ENCODE peak calls at places on chromosome 14, in six cellular contexts. L is transverse colon, S is Peyer's patch, J is gastrocnemius medialis, D is ovary, P is stomach. R is an unnamed sample.

GRCh38 chr14:75088566-75089373 is 19.3 kb downstream of the ZC2HC1C start:
- DNase-seq in P (peak; percentile 37), J (no peak), S (peak; percentile 47), D (no peak), L (peak; percentile 35), R (no peak)

GRCh38 chr14:39229222-39229543 is 4.5 kb upstream of the MIA2 start:
- DNase-seq in L (no peak), J (no peak), D (no peak), P (no peak), S (no peak), R (no peak)

GRCh38 chr14:30874999-30875787 is 834 bp downstream of the COCH start:
- DNase-seq in J (no peak), P (no peak), L (peak; percentile 10), S (peak; percentile 48), D (no peak), R (no peak)

GRCh38 chr14:72291908-72292688 is 359.9 kb downstream of the RGS6 start:
- DNase-seq in D (no peak), P (no peak), J (no peak), L (no peak), S (no peak), R (no peak)

GRCh38 chr14:31090872-31091764 is 64.9 kb upstream of the STRN3 start:
- DNase-seq in D (no peak), L (peak; percentile 20), J (peak; percentile 80), S (no peak), P (no peak), R (no peak)

GRCh38 chr14:35747379-35747778 is 61.7 kb downstream of the RALGAPA1 start:
- DNase-seq in L (no peak), D (no peak), J (no peak), S (no peak), P (no peak), R (no peak)

GRCh38 chr14:36520601-36521525 is 831 bp upstream of the NKX2-1 start:
- DNase-seq in J (no peak), D (no peak), S (peak; percentile 56), L (peak; percentile 30), P (peak; percentile 44), R (no peak)

GRCh38 chr14:99515301-99516155 is 34.3 kb downstream of the CCNK start:
- DNase-seq in D (peak; percentile 33), J (no peak), L (no peak), P (no peak), S (no peak), R (no peak)

GRCh38 chr14:30525833-30526232 is 33.1 kb upstream of the G2E3 start:
- DNase-seq in P (no peak), D (no peak), S (no peak), L (no peak), J (no peak), R (no peak)

GRCh38 chr14:34113051-34113511 is 162.2 kb upstream of the EGLN3 start:
- DNase-seq in J (no peak), D (no peak), S (no peak), L (no peak), P (no peak), R (no peak)

GRCh38 chr14:60396718-60397343 is 89.0 kb downstream of the C14orf39 start:
- DNase-seq in S (no peak), D (no peak), P (no peak), L (no peak), J (no peak), R (no peak)

GRCh38 chr14:91919814-91920213 is 27.7 kb downstream of the FBLN5 start:
- DNase-seq in J (peak; percentile 51), P (no peak), L (no peak), D (no peak), S (no peak), R (no peak)

GRCh38 chr14:33791971-33792370 is 158.9 kb downstream of the EGLN3 start:
- DNase-seq in L (no peak), P (no peak), D (no peak), S (no peak), J (no peak), R (no peak)

GRCh38 chr14:44565968-44566367 is 58.9 kb upstream of the FSCB start:
- DNase-seq in D (no peak), J (no peak), L (no peak), S (no peak), P (no peak), R (no peak)

GRCh38 chr14:88227693-88228092 is 95.4 kb downstream of the KCNK10 start:
- DNase-seq in J (no peak), P (no peak), L (no peak), D (no peak), S (no peak), R (no peak)

GRCh38 chr14:68364823-68365222 is 428.0 kb downstream of the ZFP36L1 start:
- DNase-seq in P (no peak), S (no peak), J (no peak), L (no peak), D (no peak), R (no peak)

GRCh38 chr14:35412281-35413057 is 7.9 kb upstream of the NFKBIA start:
- DNase-seq in D (no peak), J (no peak), S (no peak), L (no peak), P (no peak), R (no peak)

GRCh38 chr14:91755560-91755959 is 23.7 kb upstream of the CATSPERB start:
- DNase-seq in P (no peak), S (no peak), J (no peak), L (no peak), D (no peak), R (no peak)

GRCh38 chr14:80491131-80491530 is 279.8 kb upstream of the DIO2 start:
- DNase-seq in S (no peak), P (no peak), L (peak; percentile 27), D (peak; percentile 67), J (peak; percentile 67), R (no peak)

GRCh38 chr14:23665302-23666016 is 29.3 kb downstream of the DHRS2 start:
- DNase-seq in P (no peak), D (no peak), L (no peak), S (no peak), J (no peak), R (no peak)

GRCh38 chr14:97266653-97267052 is 469.5 kb downstream of the VRK1 start:
- DNase-seq in J (no peak), P (no peak), D (no peak), S (no peak), L (no peak), R (no peak)

GRCh38 chr14:66482873-66483272 is 3.3 kb upstream of the CCDC196 start:
- DNase-seq in P (no peak), J (no peak), S (no peak), D (no peak), L (no peak), R (no peak)

GRCh38 chr14:74514471-74514932 is 20.9 kb downstream of the ISCA2 start:
- DNase-seq in L (peak; percentile 20), S (peak; percentile 45), D (peak; percentile 47), J (peak; percentile 35), P (no peak), R (no peak)

GRCh38 chr14:57390806-57391562 is 598 bp downstream of the NAA30 start:
- DNase-seq in J (peak; percentile 15), P (peak; percentile 37), D (no peak), L (peak; percentile 38), S (peak; percentile 77), R (peak; percentile 41)

GRCh38 chr14:73713804-73714655 is at the start of gene PNMA1:
- DNase-seq in L (peak; percentile 91), P (peak; percentile 88), D (peak; percentile 92), J (peak; percentile 78), S (peak; percentile 89), R (no peak)

GRCh38 chr14:99928963-99929362 is 135.8 kb downstream of the EML1 start:
- DNase-seq in P (no peak), L (no peak), J (peak; percentile 33), D (no peak), S (no peak), R (no peak)

GRCh38 chr14:99822166-99822527 is 28.9 kb downstream of the EML1 start:
- DNase-seq in D (no peak), J (no peak), S (no peak), L (no peak), P (no peak), R (no peak)

GRCh38 chr14:21069388-21070082 is 569 bp upstream of the ARHGEF40 start:
- DNase-seq in S (no peak), L (no peak), P (no peak), J (no peak), D (peak; percentile 69), R (no peak)

GRCh38 chr14:19878029-19878642 is 3.2 kb downstream of the OR4K2 start:
- DNase-seq in P (no peak), S (no peak), L (no peak), J (no peak), D (no peak), R (no peak)

DNA sequence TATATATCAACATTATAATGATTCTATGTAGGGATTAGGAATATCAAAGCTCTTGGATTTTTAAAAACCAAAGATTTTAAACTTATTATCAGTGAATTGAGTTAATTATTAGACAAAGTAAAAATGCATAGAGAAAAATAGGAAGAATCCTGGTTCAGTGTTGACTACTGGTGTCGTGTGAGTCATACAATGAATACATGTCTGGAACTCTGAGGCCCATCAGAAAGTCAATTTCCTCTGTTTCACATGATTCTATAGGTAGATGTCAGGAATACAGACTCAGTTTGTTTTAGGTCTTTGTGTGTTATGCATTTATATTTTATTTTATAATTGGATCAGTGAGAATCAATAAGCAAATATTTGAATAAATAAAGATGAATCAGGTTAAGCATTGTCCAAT is 84.5 kb upstream of the RTL1 start:
- DNase-seq in P (no peak), S (no peak), J (no peak), L (no peak), D (no peak), R (no peak)
- H3K27ac ChIP-seq in P (no peak overlapping the region), S (no peak overlapping the region), J (no peak overlapping the region), L (no peak overlapping the region), D (no peak overlapping the region), R (no peak overlapping the region)

GRCh38 chr14:81536125-81536771 is 2.6 kb upstream of the SEL1L start:
- DNase-seq in P (no peak), J (no peak), L (no peak), S (no peak), D (no peak), R (no peak)
- TF ChIP-seq POLR2A in P (no peak), J (no peak), L (no peak), S (no peak), D (no peak), R (no peak)

GRCh38 chr14:56119221-56119967 is 1.2 kb downstream of the PELI2 start:
- DNase-seq in J (no peak), S (peak; percentile 70), L (peak; percentile 37), P (peak; percentile 46), D (peak; percentile 74), R (no peak)
- TF ChIP-seq CTCF in J (no peak), S (no peak), L (no peak), P (no peak), D (no peak), R (no peak)

GRCh38 chr14:59377485-59377884 is 87.7 kb downstream of the GPR135 start:
- DNase-seq in D (peak; percentile 64), S (no peak), P (no peak), J (no peak), L (no peak), R (no peak)

GRCh38 chr14:59377991-59378720 is 87.0 kb downstream of the GPR135 start:
- DNase-seq in D (peak; percentile 70), L (no peak), P (no peak), S (no peak), J (no peak), R (no peak)

GRCh38 chr14:59371762-59372161 is 93.4 kb downstream of the GPR135 start:
- DNase-seq in P (no peak), J (no peak), L (no peak), D (no peak), S (no peak), R (no peak)

GRCh38 chr14:59374048-59374447 is 91.1 kb downstream of the GPR135 start:
- DNase-seq in J (no peak), S (no peak), P (no peak), L (no peak), D (no peak), R (no peak)

GRCh38 chr14:59376691-59377090 is 88.5 kb downstream of the GPR135 start:
- DNase-seq in S (no peak), J (no peak), D (no peak), P (no peak), L (no peak), R (no peak)
- H3K27ac ChIP-seq in S (no peak overlapping the region), J (no peak overlapping the region), D (no peak overlapping the region), P (peak overlapping the region; percentile 40), L (peak overlapping the region; percentile 75), R (no peak overlapping the region)